ENCODE peak calls at places on chromosome 16, in seven cellular contexts. P, W, Q, G, U, D and J are unnamed samples.

GRCh38 chr16:89217138-89217387 is 440 bp upstream of the ZNF778 start:
- DNase-seq in U (no peak), D (no peak), W (no peak), P (no peak), Q (no peak), G (no peak), J (no peak)

GRCh38 chr16:46844771-46845170 is 13.8 kb upstream of the C16orf87 start:
- DNase-seq in W (no peak), P (no peak), Q (peak), G (no peak), D (no peak), U (no peak), J (no peak)

GRCh38 chr16:70151941-70152509 is 21.6 kb upstream of the CLEC18C start:
- DNase-seq in W (peak), U (no peak), P (no peak), G (no peak), Q (peak), D (no peak), J (no peak)

GRCh38 chr16:29971304-29971703 is 2.4 kb upstream of the TAOK2 start:
- DNase-seq in G (no peak), P (no peak), W (no peak), D (no peak), Q (no peak), U (no peak), J (no peak)

GRCh38 chr16:29900888-29901606 is 759 bp downstream of the ASPHD1 start:
- DNase-seq in P (no peak), D (no peak), W (no peak), G (no peak), Q (no peak), U (no peak), J (no peak)

GRCh38 chr16:9499921-9500593 is 408.6 kb downstream of the HAPSTR1 start:
- DNase-seq in U (no peak), P (no peak), G (no peak), Q (no peak), W (no peak), D (no peak), J (no peak)

GRCh38 chr16:63945805-63946204 is 1176.1 kb downstream of the CDH11 start:
- DNase-seq in W (no peak), Q (no peak), G (no peak), D (no peak), U (no peak), P (no peak), J (no peak)

GRCh38 chr16:11534262-11534661 is 52.5 kb downstream of the LITAF start:
- DNase-seq in D (no peak), U (no peak), P (no peak), G (no peak), Q (peak), W (no peak), J (no peak)

GRCh38 chr16:84302111-84302954 is 7.7 kb downstream of the WFDC1 start:
- DNase-seq in P (no peak), G (no peak), U (no peak), Q (peak), D (no peak), W (no peak), J (no peak)

GRCh38 chr16:29156511-29156910 is 171.7 kb downstream of the LAT start:
- DNase-seq in G (no peak), P (no peak), D (no peak), W (no peak), U (no peak), Q (no peak), J (no peak)

GRCh38 chr16:9521749-9522370 is 430.4 kb downstream of the HAPSTR1 start:
- DNase-seq in G (no peak), Q (no peak), D (no peak), U (no peak), W (no peak), P (no peak), J (no peak)

GRCh38 chr16:1125471-1125870 is 27.4 kb upstream of the CACNA1H start:
- DNase-seq in G (no peak), P (no peak), Q (peak), D (no peak), W (no peak), U (no peak), J (peak)

GRCh38 chr16:30567991-30568638 is 3.4 kb downstream of the ZNF688 start:
- DNase-seq in U (no peak), G (peak), D (no peak), P (peak), Q (peak), W (peak), J (peak)

GRCh38 chr16:30949655-30950515 is 1.0 kb downstream of the ORAI3 start:
- DNase-seq in P (peak), Q (peak), U (peak), W (peak), G (peak), D (peak), J (peak)

GRCh38 chr16:48958681-48959080 is 323.0 kb downstream of the CBLN1 start:
- DNase-seq in Q (no peak), G (no peak), D (no peak), W (no peak), P (no peak), U (no peak), J (no peak)

GRCh38 chr16:52496051-52496876 is 50.7 kb downstream of the TOX3 start:
- DNase-seq in D (no peak), G (no peak), U (no peak), Q (no peak), W (no peak), P (no peak), J (no peak)

GRCh38 chr16:15610369-15610871 is 32.5 kb downstream of the MARF1 start:
- DNase-seq in W (no peak), Q (peak), G (no peak), P (no peak), U (no peak), D (no peak), J (peak)

GRCh38 chr16:27284865-27285675 is 16.5 kb upstream of the NSMCE1 start:
- DNase-seq in Q (no peak), U (no peak), W (no peak), G (no peak), P (no peak), D (no peak), J (peak)

GRCh38 chr16:324451-325334 is 27.8 kb downstream of the AXIN1 start:
- DNase-seq in G (peak), Q (no peak), D (peak), W (no peak), U (no peak), P (no peak), J (peak)

GRCh38 chr16:17836868-17837602 is 366.3 kb upstream of the XYLT1 start:
- DNase-seq in Q (peak), G (no peak), P (peak), D (no peak), W (peak), U (no peak), J (no peak)

GRCh38 chr16:85912271-85912974 is 13.5 kb downstream of the IRF8 start:
- DNase-seq in G (no peak), U (no peak), P (peak), D (no peak), Q (peak), W (no peak), J (no peak)

GRCh38 chr16:85424260-85425060 is 188.7 kb upstream of the GSE1 start:
- DNase-seq in D (peak), P (no peak), G (no peak), W (no peak), U (no peak), Q (no peak), J (peak)

GRCh38 chr16:69613283-69614154 is 47.8 kb downstream of the NFAT5 start:
- DNase-seq in P (no peak), U (no peak), D (no peak), W (no peak), G (no peak), Q (peak), J (peak)

GRCh38 chr16:3625911-3626732 is 14.7 kb upstream of the SLX4 start:
- DNase-seq in D (no peak), U (no peak), Q (peak), G (no peak), W (no peak), P (no peak), J (no peak)

GRCh38 chr16:18839555-18839954 is 38.2 kb upstream of the ARL6IP1 start:
- DNase-seq in U (no peak), P (no peak), G (no peak), W (no peak), Q (no peak), D (no peak), J (no peak)

GRCh38 chr16:27800817-27801216 is 250.9 kb downstream of the KATNIP start:
- DNase-seq in Q (no peak), G (no peak), P (no peak), W (no peak), D (no peak), U (no peak), J (no peak)

GRCh38 chr16:1082266-1082951 is 9.9 kb downstream of the SSTR5 start:
- DNase-seq in U (no peak), W (no peak), D (no peak), Q (peak), P (no peak), G (no peak), J (no peak)

GRCh38 chr16:53429221-53429943 is 4.9 kb upstream of the RBL2 start:
- DNase-seq in W (no peak), U (no peak), Q (peak), G (no peak), P (no peak), D (no peak), J (no peak)

GRCh38 chr16:15950167-15950854 is 895 bp downstream of the ABCC1 start:
- DNase-seq in D (peak), W (no peak), G (no peak), Q (peak), U (no peak), P (no peak), J (peak)

GRCh38 chr16:56532714-56533113 is 12.9 kb upstream of the BBS2 start:
- DNase-seq in Q (no peak), W (no peak), G (no peak), P (no peak), D (no peak), U (no peak), J (no peak)
- TF ChIP-seq CTCF in Q (no peak), W (no peak), G (no peak), P (no peak), D (no peak), U (no peak), J (no peak)

DNA sequence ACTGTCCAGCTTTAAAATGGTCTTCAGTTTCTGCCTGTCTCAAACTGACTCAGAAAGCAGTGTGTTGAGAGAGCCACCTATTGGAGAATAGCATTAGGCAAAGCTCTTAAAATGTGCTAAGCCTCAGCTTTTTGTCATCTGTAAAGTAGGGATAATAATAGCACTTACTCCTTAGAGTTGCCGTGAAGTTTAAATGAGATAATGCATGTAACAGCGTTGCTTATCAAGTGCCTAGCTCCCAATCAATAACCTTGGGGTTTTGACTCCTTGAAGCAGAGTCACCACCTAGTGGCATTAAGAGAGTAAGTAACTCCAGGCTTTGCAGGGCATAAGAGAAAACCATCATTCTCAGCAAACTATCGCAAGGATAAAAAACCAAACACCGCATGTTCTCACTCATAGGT is 163.3 kb downstream of the HS3ST2 start:
- DNase-seq in G (no peak), Q (peak), P (no peak), W (no peak), U (no peak), D (no peak), J (no peak)
- TF ChIP-seq CTCF in G (no peak), Q (peak), P (no peak), W (peak), U (peak), D (no peak), J (no peak)

GRCh38 chr16:65702707-65703402 is 581.0 kb upstream of the CDH11 start:
- DNase-seq in G (no peak), P (no peak), D (no peak), U (no peak), W (no peak), Q (no peak), J (no peak)

GRCh38 chr16:65710107-65710506 is 588.2 kb upstream of the CDH11 start:
- DNase-seq in W (no peak), U (no peak), D (no peak), Q (no peak), P (no peak), G (no peak), J (no peak)

GRCh38 chr16:65698943-65699342 is 577.1 kb upstream of the CDH11 start:
- DNase-seq in W (no peak), G (no peak), Q (no peak), P (peak), D (no peak), U (no peak), J (no peak)

GRCh38 chr16:65700599-65700998 is 578.7 kb upstream of the CDH11 start:
- DNase-seq in U (no peak), P (no peak), Q (no peak), G (no peak), D (no peak), W (no peak), J (no peak)

GRCh38 chr16:65704866-65705265 is 583.0 kb upstream of the CDH11 start:
- DNase-seq in Q (no peak), U (no peak), P (no peak), D (no peak), G (no peak), W (no peak), J (no peak)
- TF ChIP-seq CTCF in Q (peak), U (no peak), P (peak), D (no peak), G (no peak), W (no peak), J (no peak)

DNA sequence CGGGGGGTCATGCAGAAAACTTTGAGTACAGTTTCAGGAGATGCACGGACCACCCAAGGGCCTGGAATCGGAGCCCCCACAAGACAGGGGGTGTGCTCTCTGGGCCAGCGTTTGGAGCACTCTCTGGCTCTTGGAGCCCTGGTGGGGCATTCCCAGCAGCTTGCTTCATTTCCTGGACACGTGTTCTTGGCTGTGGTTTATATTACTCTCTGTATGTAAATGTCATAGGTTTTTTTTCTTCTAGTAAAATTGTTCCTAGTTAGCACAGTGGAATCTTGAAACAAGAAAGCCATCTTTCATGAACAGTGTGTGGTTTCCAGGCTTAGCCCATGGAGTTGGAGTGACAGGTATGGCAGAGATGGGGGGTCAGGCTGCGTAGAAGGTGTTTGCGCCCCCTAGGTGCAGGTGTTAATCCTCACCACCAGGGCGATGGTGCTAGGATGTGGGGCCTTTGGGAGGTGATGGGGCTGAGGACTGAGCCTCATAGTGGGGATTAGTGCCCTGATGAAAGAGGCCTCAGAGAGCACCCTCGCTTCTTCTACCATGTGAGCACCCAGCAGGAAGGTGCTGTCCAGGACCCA is 79.8 kb downstream of the JPH3 start:
- DNase-seq in Q (peak), P (peak), D (no peak), G (no peak), U (no peak), W (peak), J (peak)
- TF ChIP-seq CTCF in Q (peak), P (peak), D (no peak), G (no peak), U (no peak), W (no peak), J (no peak)

GRCh38 chr16:78005881-78006280 is 16.5 kb upstream of the CLEC3A start:
- DNase-seq in P (no peak), Q (no peak), U (no peak), D (no peak), W (peak), G (no peak), J (peak)
- TF ChIP-seq CTCF in P (peak), Q (no peak), U (no peak), D (no peak), W (peak), G (no peak), J (peak)

GRCh38 chr16:80947708-80948615 is 58.7 kb downstream of the CMC2 start:
- DNase-seq in D (no peak), G (no peak), P (no peak), W (no peak), Q (peak), U (no peak), J (no peak)

GRCh38 chr16:80947239-80947638 is 59.4 kb downstream of the CMC2 start:
- DNase-seq in D (no peak), P (no peak), Q (peak), G (no peak), W (no peak), U (no peak), J (no peak)

GRCh38 chr16:80946481-80946880 is 60.2 kb downstream of the CMC2 start:
- DNase-seq in G (no peak), Q (peak), W (no peak), P (no peak), U (no peak), D (no peak), J (no peak)

GRCh38 chr16:80954985-80955384 is 51.7 kb downstream of the CMC2 start:
- DNase-seq in U (no peak), G (no peak), D (no peak), Q (no peak), W (no peak), P (no peak), J (no peak)

GRCh38 chr16:80948886-80949502 is 57.7 kb downstream of the CMC2 start:
- DNase-seq in Q (peak), G (peak), W (no peak), P (no peak), U (no peak), D (no peak), J (peak)
- TF ChIP-seq CTCF in Q (peak), G (peak), W (no peak), P (peak), U (peak), D (no peak), J (peak)

GRCh38 chr16:73527191-73527590 is 479.3 kb upstream of the ZFHX3 start:
- DNase-seq in U (no peak), D (no peak), Q (no peak), P (no peak), G (no peak), W (no peak), J (no peak)
- TF ChIP-seq CTCF in U (no peak), D (no peak), Q (no peak), P (no peak), G (no peak), W (no peak), J (no peak)

GRCh38 chr16:66510298-66510697 is 39.6 kb downstream of the TK2 start:
- DNase-seq in P (no peak), W (no peak), D (no peak), G (no peak), Q (no peak), U (no peak), J (no peak)

GRCh38 chr16:66510711-66511614 is 39.0 kb downstream of the TK2 start:
- DNase-seq in D (no peak), P (no peak), W (no peak), Q (no peak), U (no peak), G (no peak), J (no peak)

GRCh38 chr16:66509576-66509975 is 40.3 kb downstream of the TK2 start:
- DNase-seq in W (no peak), G (no peak), P (no peak), Q (no peak), D (no peak), U (no peak), J (no peak)

GRCh38 chr16:66512589-66513404 is 37.1 kb downstream of the TK2 start:
- DNase-seq in U (no peak), P (no peak), G (no peak), D (no peak), Q (peak), W (no peak), J (no peak)

GRCh38 chr16:66511615-66512500 is 38.1 kb downstream of the TK2 start:
- DNase-seq in G (no peak), D (no peak), W (peak), P (no peak), U (no peak), Q (peak), J (no peak)
- TF ChIP-seq CTCF in G (no peak), D (no peak), W (no peak), P (no peak), U (no peak), Q (peak), J (no peak)

DNA sequence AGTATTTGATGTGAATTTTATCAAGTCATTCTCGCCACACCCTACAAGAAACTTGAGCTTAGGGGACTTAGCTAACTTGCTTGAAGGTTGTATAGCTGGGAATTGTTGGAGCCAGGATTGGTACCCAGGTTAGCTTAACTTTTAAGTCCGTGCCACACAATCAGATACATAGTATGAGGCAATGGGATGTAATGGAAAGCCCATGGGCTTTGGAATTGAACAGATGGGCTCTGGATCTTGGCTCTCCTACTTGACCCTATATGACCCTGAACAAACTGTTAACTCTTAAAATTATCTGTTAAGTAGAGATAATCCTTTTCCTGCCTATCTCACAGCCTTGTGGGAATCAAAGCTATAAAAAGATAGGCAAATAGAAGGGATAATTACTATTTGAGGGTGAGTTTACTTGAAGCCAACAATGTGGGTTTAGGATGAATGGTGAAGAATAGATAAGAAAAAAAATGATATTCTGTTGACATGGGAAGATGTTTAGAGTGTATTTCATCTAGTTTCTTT is 51.9 kb upstream of the CACNG3 start:
- DNase-seq in P (no peak), G (no peak), U (no peak), D (no peak), W (no peak), Q (no peak), J (no peak)
- TF ChIP-seq CTCF in P (no peak), G (no peak), U (no peak), D (no peak), W (no peak), Q (no peak), J (no peak)